ENCODE peak calls at places on chromosomes 6 and 20, in ten cellular contexts. A is C1 segment of cervical spinal cord; Z is naive thymus-derived CD8-positive, alpha-beta T cell; O is A549; S is spleen; J is GM18507; X is mucosa of gallbladder; Q is NCI-H524; W is neural crest cell; R is stimulated activated CD4-positive, alpha-beta T cell treated with anti-CD3 and anti-CD28 coated beads, Interleukin-1b, Interleukin-23, amount 100 ng/mL, for 1 hour. D is an unnamed sample.

GRCh38 chr20:25484911-25485511 is 77.5 kb downstream of the GINS1 start:
- DNase-seq in O (no peak), R (no peak), Q (no peak), Z (no peak), S (no peak), W (no peak), J (no peak), A (no peak), X (no peak), D (no peak)

GRCh38 chr6:69976591-69977090 is 110.3 kb downstream of the COL19A1 start:
- DNase-seq in Q (no peak), W (no peak), S (no peak), X (no peak), O (no peak), A (no peak), J (no peak), R (no peak), Z (no peak), D (no peak)

GRCh38 chr20:59993736-59994484 is 35.7 kb downstream of the CDH26 start:
- DNase-seq in Z (no peak), R (no peak), Q (no peak), J (no peak), A (no peak), W (no peak), X (no peak), O (no peak), S (no peak), D (no peak)

GRCh38 chr6:3534599-3534998 is 77.7 kb upstream of the SLC22A23 start:
- DNase-seq in X (no peak), O (no peak), S (no peak), Z (no peak), J (no peak), A (no peak), W (no peak), R (no peak), Q (no peak), D (no peak)

GRCh38 chr20:17653835-17654648 is 28.0 kb downstream of the RRBP1 start:
- DNase-seq in R (no peak), X (no peak), S (peak), O (no peak), Z (no peak), Q (no peak), J (no peak), W (no peak), A (no peak), D (no peak)

GRCh38 chr6:30770164-30770563 is 25.8 kb upstream of the IER3 start:
- DNase-seq in Q (no peak), O (no peak), S (no peak), W (no peak), Z (no peak), J (no peak), R (no peak), A (no peak), X (no peak), D (no peak)

GRCh38 chr20:33074675-33075074 is 4.8 kb upstream of the BPIFB4 start:
- DNase-seq in J (no peak), O (no peak), A (no peak), W (no peak), S (peak), Q (no peak), Z (no peak), X (no peak), R (no peak), D (no peak)

GRCh38 chr20:12241065-12241464 is 323.4 kb downstream of the BTBD3 start:
- DNase-seq in S (no peak), Q (no peak), R (no peak), W (no peak), J (no peak), A (no peak), O (no peak), X (no peak), Z (no peak), D (no peak)

GRCh38 chr20:49275634-49276033 is 2.2 kb downstream of the ZNFX1 start:
- DNase-seq in J (no peak), W (no peak), Q (no peak), R (no peak), Z (no peak), O (no peak), S (no peak), A (no peak), X (no peak), D (no peak)

GRCh38 chr6:84772428-84773132 is 8.2 kb upstream of the TBX18 start:
- DNase-seq in X (no peak), J (no peak), W (no peak), R (no peak), Z (no peak), O (no peak), A (no peak), Q (no peak), S (peak), D (no peak)

GRCh38 chr20:32479012-32479411 is 106.1 kb downstream of the NOL4L start:
- DNase-seq in O (no peak), J (no peak), Q (no peak), A (no peak), R (no peak), W (no peak), Z (no peak), X (no peak), S (peak), D (no peak)

GRCh38 chr20:11060423-11061205 is 386.8 kb upstream of the JAG1 start:
- DNase-seq in X (no peak), W (no peak), S (no peak), Q (no peak), R (no peak), A (no peak), O (no peak), Z (no peak), J (no peak), D (no peak)

GRCh38 chr6:82862543-82862942 is 203.1 kb downstream of the UBE3D start:
- DNase-seq in X (no peak), A (no peak), O (no peak), Q (peak), R (no peak), Z (no peak), W (no peak), S (no peak), J (no peak), D (no peak)

D was measured in GM12891.